ENCODE peak calls at places on chromosome 1, in five cellular contexts. L, T, G, K and J are unnamed samples.

GRCh38 chr1:61389926-61390845 is 307.8 kb downstream of the NFIA start:
- DNase-seq in K (no peak), T (no peak), G (no peak), L (no peak), J (no peak)

GRCh38 chr1:89949991-89950624 is 44.8 kb upstream of the ZNF326 start:
- DNase-seq in L (peak; percentile 58), T (no peak), G (no peak), K (no peak), J (peak; percentile 24)

GRCh38 chr1:173856903-173857302 is 10.9 kb downstream of the GAS5 start:
- DNase-seq in T (no peak), G (no peak), L (no peak), K (no peak), J (no peak)

GRCh38 chr1:187226396-187226795 is 397.6 kb downstream of the PLA2G4A start:
- DNase-seq in K (no peak), L (no peak), T (no peak), G (no peak), J (no peak)

GRCh38 chr1:63674238-63674864 is 81.1 kb downstream of the PGM1 start:
- DNase-seq in L (peak; percentile 94), K (no peak), G (peak; percentile 97), T (no peak), J (peak; percentile 89)

GRCh38 chr1:59412705-59413326 is 115.9 kb downstream of the FGGY start:
- DNase-seq in L (no peak), K (no peak), T (no peak), G (no peak), J (no peak)

GRCh38 chr1:152768847-152769533 is 6.0 kb upstream of the LCE1F start:
- DNase-seq in G (peak; percentile 58), T (no peak), L (no peak), K (no peak), J (no peak)

GRCh38 chr1:85330711-85331290 is 54.4 kb upstream of the BCL10 start:
- DNase-seq in G (peak; percentile 94), K (no peak), L (no peak), T (no peak), J (no peak)

GRCh38 chr1:173301507-173301906 is 94.4 kb upstream of the TNFSF4 start:
- DNase-seq in T (no peak), L (no peak), G (peak; percentile 17), K (no peak), J (no peak)

GRCh38 chr1:54803761-54804470 is 2.8 kb upstream of the TTC22 start:
- DNase-seq in G (peak; percentile 28), T (no peak), K (peak; percentile 22), L (no peak), J (no peak)

GRCh38 chr1:55559111-55559510 is 343.9 kb upstream of the USP24 start:
- DNase-seq in G (no peak), L (no peak), T (no peak), K (no peak), J (no peak)

GRCh38 chr1:46187106-46187869 is 10.9 kb downstream of the POMGNT1 start:
- DNase-seq in L (no peak), T (no peak), G (no peak), K (no peak), J (no peak)

GRCh38 chr1:114758251-114758832 is 558 bp upstream of the CSDE1 start:
- DNase-seq in K (no peak), L (peak; percentile 7), T (no peak), G (no peak), J (no peak)

GRCh38 chr1:212167098-212167497 is 118.1 kb upstream of the PPP2R5A start:
- DNase-seq in L (no peak), T (no peak), K (no peak), G (peak; percentile 80), J (no peak)

GRCh38 chr1:108316545-108316944 is 72.7 kb upstream of the NBPF4 start:
- DNase-seq in G (peak; percentile 12), L (peak; percentile 8), T (no peak), K (no peak), J (peak; percentile 8)

DNA sequence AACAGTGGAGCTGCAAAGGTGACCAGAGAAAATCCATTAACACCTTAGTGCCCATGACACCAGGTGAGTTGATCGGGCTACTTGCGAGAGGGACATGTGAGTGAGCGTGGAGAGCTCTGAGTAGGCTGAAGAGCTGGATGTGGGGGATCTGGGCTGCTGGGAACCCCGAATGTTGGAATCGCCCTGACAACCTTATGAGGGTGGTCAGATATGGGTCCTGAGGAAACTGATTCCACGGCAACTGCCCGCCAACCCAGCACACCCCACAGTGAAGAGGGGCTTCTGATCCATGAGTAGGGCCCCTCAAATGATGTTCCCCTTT is 705 bp upstream of the QSOX1 start:
- DNase-seq in L (no peak), G (no peak), K (no peak), T (no peak), J (no peak)
- H3K4me1 ChIP-seq in L (peaks cover 56% of the 10 kb centered on the region), G (peaks cover 29% of the 10 kb centered on the region), K (peaks cover 17% of the 10 kb centered on the region), T (peaks cover 61% of the 10 kb centered on the region), J (peaks cover 41% of the 10 kb centered on the region)

GRCh38 chr1:112509005-112509659 is 367 bp downstream of the WNT2B start:
- DNase-seq in L (no peak), K (no peak), T (peak; percentile 82), G (no peak), J (no peak)

GRCh38 chr1:112510340-112510739 is 1.6 kb downstream of the WNT2B start:
- DNase-seq in T (no peak), G (no peak), L (no peak), K (no peak), J (no peak)

GRCh38 chr1:112513112-112513870 is 4.5 kb downstream of the WNT2B start:
- DNase-seq in G (peak; percentile 95), K (no peak), T (no peak), L (no peak), J (no peak)

GRCh38 chr1:112509660-112510178 is 954 bp downstream of the WNT2B start:
- DNase-seq in T (no peak), L (no peak), K (no peak), G (no peak), J (no peak)

DNA sequence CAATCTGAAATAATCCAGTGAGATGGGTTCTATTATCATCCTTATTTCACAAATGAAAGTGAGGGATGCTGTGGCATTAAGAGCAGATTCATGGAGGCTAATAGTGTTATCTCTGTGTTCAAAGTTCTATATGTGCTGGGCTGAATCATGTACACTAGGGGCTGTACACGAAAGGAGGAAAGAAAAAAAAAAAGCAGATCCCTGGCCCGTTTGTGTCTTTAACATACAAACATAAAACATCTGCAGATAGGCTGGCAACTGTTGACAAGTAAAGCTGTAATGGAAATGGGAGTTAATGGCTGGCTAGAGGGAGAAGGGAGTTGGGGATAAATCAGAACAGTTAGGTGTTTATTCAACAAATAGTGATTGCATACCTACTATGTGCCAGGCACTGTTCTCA is 3.1 kb downstream of the WNT2B start:
- DNase-seq in K (no peak), L (no peak), T (no peak), G (no peak), J (no peak)
- H3K4me1 ChIP-seq in K (peaks cover 11% of the 10 kb centered on the region), L (peaks cover 22% of the 10 kb centered on the region), T (peaks cover 21% of the 10 kb centered on the region), G (peaks cover 17% of the 10 kb centered on the region), J (no peaks in the 10 kb centered on the region)

GRCh38 chr1:8118031-8118451 is 91.9 kb upstream of the ERRFI1 start:
- DNase-seq in T (no peak), G (no peak), L (no peak), K (no peak), J (peak; percentile 35)
- H3K4me1 ChIP-seq in T (peaks cover 48% of the 10 kb centered on the region), G (peaks cover 31% of the 10 kb centered on the region), L (peaks cover 97% of the 10 kb centered on the region), K (peaks cover 74% of the 10 kb centered on the region), J (peaks cover 64% of the 10 kb centered on the region)

DNA sequence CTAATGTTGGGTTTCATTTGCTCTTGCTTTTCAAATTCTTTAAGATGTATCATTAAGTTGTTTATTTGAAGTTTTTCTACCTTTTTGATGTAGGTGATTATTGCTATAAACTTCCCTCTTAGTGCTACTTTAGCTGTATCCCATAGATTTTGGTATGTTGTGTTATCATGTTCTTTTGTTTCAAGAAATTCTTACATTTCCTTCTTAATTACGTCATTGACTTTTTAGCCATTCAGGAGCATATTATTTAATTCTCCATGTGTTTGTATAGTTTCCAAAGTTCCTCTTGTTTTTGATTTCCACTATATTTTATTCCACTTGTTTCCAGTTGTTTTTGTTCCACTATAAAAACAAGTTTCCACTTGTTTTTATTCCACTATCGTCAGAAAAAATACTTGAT is 15.0 kb downstream of the GPR88 start:
- DNase-seq in G (no peak), K (no peak), T (no peak), L (no peak), J (no peak)
- H3K4me1 ChIP-seq in G (no peaks in the 10 kb centered on the region), K (no peaks in the 10 kb centered on the region), T (no peaks in the 10 kb centered on the region), L (peaks cover 13% of the 10 kb centered on the region), J (no peaks in the 10 kb centered on the region)

GRCh38 chr1:109425902-109426277 is 358 bp downstream of the PSMA5 start:
- DNase-seq in T (no peak), G (peak; percentile 48), L (peak; percentile 59), K (peak; percentile 19), J (peak; percentile 71)
- H3K4me1 ChIP-seq in T (peaks cover 27% of the 10 kb centered on the region), G (peaks cover 3% of the 10 kb centered on the region), L (peaks cover 45% of the 10 kb centered on the region), K (peaks cover 12% of the 10 kb centered on the region), J (peaks cover 14% of the 10 kb centered on the region)

GRCh38 chr1:75668813-75669212 is 55.7 kb upstream of the ACADM start:
- DNase-seq in K (no peak), L (no peak), T (no peak), G (no peak), J (no peak)
- H3K4me1 ChIP-seq in K (no peaks in the 10 kb centered on the region), L (peaks cover 33% of the 10 kb centered on the region), T (no peaks in the 10 kb centered on the region), G (peaks cover 2% of the 10 kb centered on the region), J (peaks cover 20% of the 10 kb centered on the region)